ENCODE peak calls at places on chromosome 22, in seven cellular contexts. J, Z, V, L, R, U and Q are unnamed samples.

GRCh38 chr22:26712158-26712557 is 54.8 kb downstream of the MIAT start:
- DNase-seq in J (no peak), Z (no peak), V (no peak), L (no peak), R (no peak), U (no peak), Q (no peak)

GRCh38 chr22:37926358-37926757 is 20.3 kb downstream of the MICALL1 start:
- DNase-seq in J (no peak), Z (no peak), V (no peak), L (peak; percentile 16), R (no peak), U (no peak), Q (no peak)

GRCh38 chr22:46731246-46732040 is 6.6 kb downstream of the CERK start:
- DNase-seq in J (no peak), Z (peak; percentile 78), V (no peak), L (peak; percentile 50), R (no peak), U (no peak), Q (no peak)

GRCh38 chr22:47156352-47157092 is 394.1 kb downstream of the TBC1D22A start:
- DNase-seq in J (no peak), Z (no peak), V (no peak), L (no peak), R (no peak), U (no peak), Q (no peak)

GRCh38 chr22:47633111-47633510 is 870.7 kb downstream of the TBC1D22A start:
- DNase-seq in J (no peak), Z (no peak), V (no peak), L (no peak), R (no peak), U (no peak), Q (no peak)

GRCh38 chr22:22219140-22219996 is 25.2 kb upstream of the VPREB1 start:
- DNase-seq in J (no peak), Z (no peak), V (peak; percentile 25), L (no peak), R (no peak), U (no peak), Q (no peak)

GRCh38 chr22:20650294-20651207 is 123.4 kb upstream of the SERPIND1 start:
- DNase-seq in J (no peak), Z (no peak), V (peak; percentile 37), L (no peak), R (no peak), U (no peak), Q (no peak)

GRCh38 chr22:47176573-47177333 is 414.3 kb downstream of the TBC1D22A start:
- DNase-seq in J (no peak), Z (no peak), V (no peak), L (no peak), R (no peak), U (no peak), Q (no peak)

GRCh38 chr22:43327039-43327438 is 16.1 kb downstream of the SCUBE1 start:
- DNase-seq in J (no peak), Z (no peak), V (no peak), L (no peak), R (no peak), U (no peak), Q (no peak)

DNA sequence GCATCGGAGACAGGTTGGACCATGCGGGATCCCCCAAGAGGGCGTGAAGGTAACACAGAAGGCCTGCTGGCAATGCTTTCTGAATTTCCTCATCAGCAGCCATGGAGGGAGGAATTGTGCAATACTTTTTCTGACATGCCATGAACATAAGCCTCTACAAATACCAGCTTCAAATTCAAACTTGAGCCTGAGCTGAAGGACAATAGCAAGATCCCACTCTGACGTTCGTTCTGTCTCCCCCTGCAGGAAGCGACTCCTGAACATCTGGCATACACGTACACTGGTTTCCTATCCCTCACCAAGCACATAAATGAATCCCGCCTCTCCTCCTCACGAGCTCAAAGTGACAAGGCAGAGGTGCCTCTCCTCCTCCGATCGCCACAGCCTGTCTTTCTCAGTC is 312.2 kb downstream of the BRD1 start:
- DNase-seq in J (no peak), Z (peak; percentile 10), V (no peak), L (no peak), R (no peak), U (no peak), Q (no peak)
- TF ChIP-seq TAF1 in J (no peak), Z (no peak), V (no peak), L (no peak), R (no peak), U (no peak), Q (no peak)

GRCh38 chr22:50278461-50278860 is 8.3 kb upstream of the MAPK11 start:
- DNase-seq in J (no peak), Z (no peak), V (no peak), L (no peak), R (no peak), U (no peak), Q (no peak)

GRCh38 chr22:50280022-50280707 is 10.0 kb upstream of the MAPK11 start:
- DNase-seq in J (no peak), Z (no peak), V (no peak), L (no peak), R (no peak), U (no peak), Q (no peak)

GRCh38 chr22:50280708-50281383 is 10.7 kb upstream of the MAPK11 start:
- DNase-seq in J (no peak), Z (no peak), V (no peak), L (no peak), R (no peak), U (no peak), Q (no peak)

GRCh38 chr22:50277761-50278160 is 7.6 kb upstream of the MAPK11 start:
- DNase-seq in J (no peak), Z (no peak), V (no peak), L (no peak), R (no peak), U (no peak), Q (no peak)

GRCh38 chr22:50278956-50279619 is 8.9 kb upstream of the MAPK11 start:
- DNase-seq in J (no peak), Z (no peak), V (no peak), L (no peak), R (no peak), U (no peak), Q (no peak)
- TF ChIP-seq POLR2AphosphoS5 in J (no peak), Z (no peak), V (no peak), L (no peak), R (no peak), U (no peak), Q (no peak)

DNA sequence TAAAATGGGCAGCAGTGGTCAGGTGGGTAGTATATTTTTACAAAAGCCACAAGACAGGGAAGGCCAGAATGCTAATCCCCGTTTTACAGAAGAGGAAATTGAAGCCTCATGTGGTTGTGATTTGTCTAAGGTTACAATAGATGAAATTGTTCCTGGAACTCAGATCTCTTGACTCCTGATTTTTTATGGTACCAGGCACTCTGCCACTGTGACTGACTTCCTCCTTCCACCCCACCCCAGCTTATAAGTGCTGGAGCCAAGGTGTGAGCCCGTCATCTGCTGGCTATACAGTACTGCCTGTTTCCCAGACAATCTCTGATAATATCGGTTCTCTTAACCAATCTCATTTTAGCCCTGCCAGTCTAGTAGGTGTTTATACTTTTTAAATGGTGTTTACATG is 1.9 kb downstream of the SLC5A1 start:
- DNase-seq in J (no peak), Z (no peak), V (no peak), L (peak; percentile 43), R (no peak), U (no peak), Q (no peak)
- TF ChIP-seq TAF1 in J (no peak), Z (no peak), V (no peak), L (no peak), R (no peak), U (no peak), Q (no peak)

DNA sequence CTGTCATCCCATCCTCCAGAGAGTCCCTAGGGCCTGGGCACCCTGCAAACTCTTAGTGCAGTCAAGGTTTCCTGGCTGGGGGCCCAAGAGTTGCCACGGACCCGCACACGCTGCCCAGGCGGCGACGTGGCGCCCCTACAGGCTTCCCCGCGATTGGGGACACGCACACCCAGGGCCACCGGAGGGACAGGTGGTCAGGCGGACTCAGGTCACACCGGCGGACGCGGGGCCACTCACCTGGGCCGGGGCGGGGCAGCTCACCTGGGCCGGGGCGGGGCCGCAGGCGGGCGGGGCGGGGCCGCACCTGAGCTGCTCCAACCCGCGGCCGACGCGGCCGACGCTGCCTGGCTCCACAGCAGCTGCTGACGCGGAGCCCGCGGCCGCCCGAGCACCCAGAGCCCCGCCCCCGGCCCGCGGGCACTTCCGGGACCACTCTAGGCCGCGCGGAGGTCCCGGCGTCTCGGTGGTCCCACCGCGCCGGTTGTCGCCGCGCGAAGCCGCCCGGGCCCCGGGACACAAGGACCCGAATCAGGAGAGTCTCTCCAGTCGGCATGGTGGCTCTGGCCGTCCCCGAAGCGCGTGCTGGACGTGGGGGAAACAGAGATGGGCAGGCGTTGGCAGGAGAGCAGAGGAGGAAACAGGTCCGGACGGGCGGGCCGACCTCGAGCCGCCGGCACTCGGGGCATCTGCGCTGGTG is at the start of gene ZNF70:
- DNase-seq in J (peak; percentile 88), Z (peak; percentile 69), V (peak; percentile 83), L (peak; percentile 97), R (no peak), U (no peak), Q (peak; percentile 90)
- TF ChIP-seq POLR2AphosphoS5 in J (no peak), Z (peak; percentile 60), V (peak; percentile 60), L (peak; percentile 66), R (no peak), U (peak; percentile 55), Q (peak; percentile 60)

GRCh38 chr22:19430890-19431541 is 517 bp downstream of the HIRA start:
- DNase-seq in J (no peak), Z (peak; percentile 39), V (no peak), L (peak; percentile 62), R (no peak), U (no peak), Q (peak; percentile 28)

GRCh38 chr22:19432092-19432844 is at the start of gene MRPL40:
- DNase-seq in J (peak; percentile 92), Z (peak; percentile 86), V (peak; percentile 100), L (peak; percentile 98), R (no peak), U (peak; percentile 76), Q (peak; percentile 91)

GRCh38 chr22:19434829-19435580 is 2.7 kb downstream of the MRPL40 start:
- DNase-seq in J (no peak), Z (no peak), V (no peak), L (no peak), R (no peak), U (no peak), Q (no peak)

GRCh38 chr22:19431641-19432091 is at the start of gene HIRA:
- DNase-seq in J (peak; percentile 73), Z (peak; percentile 60), V (peak; percentile 95), L (peak; percentile 92), R (no peak), U (no peak), Q (peak; percentile 68)

GRCh38 chr22:19429950-19430889 is 1.3 kb downstream of the HIRA start:
- DNase-seq in J (no peak), Z (peak; percentile 75), V (peak; percentile 77), L (peak; percentile 40), R (no peak), U (no peak), Q (peak; percentile 22)
- TF ChIP-seq TAF1 in J (no peak), Z (no peak), V (no peak), L (no peak), R (no peak), U (peak; percentile 51), Q (peak; percentile 27)